ENCODE peak calls at places on chromosomes 5 and 9, in five cellular contexts. U is IMR-90, V is SK-N-SH, R is GM12878, D is K562. A is an unnamed sample.

GRCh38 chr5:56313596-56313995 is 80.5 kb upstream of the ANKRD55 start:
- DNase-seq in U (no peak), V (no peak), R (no peak), D (no peak), A (no peak)

GRCh38 chr9:103802068-103802467 is 292.0 kb upstream of the SMC2 start:
- DNase-seq in U (no peak), V (no peak), R (no peak), D (no peak), A (no peak)

GRCh38 chr5:172870261-172870806 is 36.3 kb downstream of the ERGIC1 start:
- DNase-seq in U (peak; percentile 97), V (no peak), R (no peak), D (no peak), A (no peak)

GRCh38 chr5:76710991-76711390 is 4.9 kb upstream of the F2R start:
- DNase-seq in U (peak; percentile 61), V (no peak), R (no peak), D (no peak), A (no peak)

GRCh38 chr5:43001748-43002147 is 38.4 kb downstream of the ANXA2R start:
- DNase-seq in U (no peak), V (no peak), R (no peak), D (no peak), A (no peak)

GRCh38 chr5:171710451-171711024 is 75.1 kb upstream of the SMIM23 start:
- DNase-seq in U (no peak), V (no peak), R (no peak), D (no peak), A (no peak)

GRCh38 chr9:34589656-34590375 is at the start of gene CNTFR:
- DNase-seq in U (no peak), V (peak; percentile 93), R (no peak), D (peak; percentile 63), A (no peak)

GRCh38 chr9:131020388-131020787 is 11.4 kb downstream of the LAMC3 start:
- DNase-seq in U (peak; percentile 60), V (no peak), R (no peak), D (peak; percentile 61), A (no peak)

GRCh38 chr5:65506961-65507360 is 25.2 kb upstream of the ADAMTS6 start:
- DNase-seq in U (peak; percentile 65), V (peak; percentile 33), R (no peak), D (no peak), A (no peak)

GRCh38 chr9:135216236-135216635 is 128.8 kb downstream of the OLFM1 start:
- DNase-seq in U (no peak), V (no peak), R (no peak), D (no peak), A (no peak)

GRCh38 chr9:92517046-92517445 is 18.7 kb downstream of the ECM2 start:
- DNase-seq in U (no peak), V (no peak), R (no peak), D (no peak), A (no peak)

GRCh38 chr5:139094154-139095131 is 103.7 kb downstream of the SIL1 start:
- DNase-seq in U (no peak), V (no peak), R (peak; percentile 21), D (no peak), A (no peak)

GRCh38 chr5:139092741-139093140 is 105.4 kb downstream of the SIL1 start:
- DNase-seq in U (no peak), V (no peak), R (no peak), D (no peak), A (no peak)

GRCh38 chr5:139088024-139088423 is 110.1 kb downstream of the SIL1 start:
- DNase-seq in U (peak; percentile 20), V (no peak), R (no peak), D (no peak), A (no peak)

GRCh38 chr5:139090566-139090965 is 107.6 kb downstream of the SIL1 start:
- DNase-seq in U (no peak), V (no peak), R (no peak), D (no peak), A (no peak)

GRCh38 chr5:139091439-139092156 is 106.6 kb downstream of the SIL1 start:
- DNase-seq in U (no peak), V (no peak), R (no peak), D (no peak), A (no peak)
- TF ChIP-seq CTCF in U (no peak), V (no peak), R (peak; percentile 51), D (peak; percentile 46), A (peak; percentile 32)

DNA sequence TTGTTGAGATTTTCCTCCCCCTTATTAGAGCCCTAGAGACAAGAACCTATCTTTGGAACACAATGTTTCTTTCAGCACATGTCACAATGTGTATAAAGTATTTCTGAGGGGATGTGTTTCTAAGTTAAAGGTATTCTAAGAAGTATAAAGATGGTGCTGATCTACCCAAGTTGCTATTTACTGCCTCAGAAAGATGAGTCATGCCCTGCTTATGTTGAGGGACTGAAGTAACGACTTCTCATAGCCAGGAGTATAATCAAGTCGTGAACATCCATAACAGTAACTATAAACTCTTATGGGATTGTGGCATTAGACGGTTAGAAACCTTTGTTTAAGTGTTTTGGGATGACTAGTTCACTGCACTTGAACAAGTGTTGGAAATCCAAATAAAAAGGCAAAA is 12.0 kb upstream of the TMEM252 start:
- DNase-seq in U (peak; percentile 93), V (no peak), R (no peak), D (no peak), A (no peak)
- H3K4me2 ChIP-seq in U (no peak overlapping the region), V (no peak overlapping the region), R (no peak overlapping the region), D (no peak overlapping the region), A (no peak overlapping the region)

GRCh38 chr5:77777281-77777892 is 1.2 kb upstream of the TBCA start:
- DNase-seq in U (peak; percentile 49), V (no peak), R (no peak), D (no peak), A (peak; percentile 55)
- TF ChIP-seq MXI1 in U (no peak), V (no peak), R (no peak), D (no peak), A (no peak)

DNA sequence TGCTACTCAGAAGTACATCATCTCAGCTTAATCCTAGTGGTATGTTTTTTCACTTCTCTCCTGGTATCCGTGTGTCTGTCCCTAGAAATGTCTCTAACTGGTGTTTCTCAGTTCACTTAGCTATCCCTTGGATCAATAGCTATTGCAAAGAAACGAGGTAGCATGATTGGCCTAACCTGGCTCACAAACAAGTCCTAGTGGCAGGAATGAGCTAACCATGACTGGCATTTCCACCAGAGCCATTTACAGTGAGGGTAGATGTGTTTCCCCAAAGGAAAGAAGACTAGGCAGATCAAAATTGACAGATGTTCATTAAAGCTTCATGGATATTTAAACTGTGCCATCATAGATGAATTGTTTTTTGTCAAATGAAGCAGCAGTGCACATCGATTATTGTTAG is 82.5 kb downstream of the PALM2AKAP2 start:
- DNase-seq in U (no peak), V (no peak), R (no peak), D (no peak), A (no peak)
- TF ChIP-seq CTCF in U (no peak), V (no peak), R (no peak), D (no peak), A (no peak)

GRCh38 chr9:137113385-137114159 is 961 bp downstream of the DPP7 start:
- DNase-seq in U (no peak), V (peak; percentile 76), R (no peak), D (peak; percentile 62), A (no peak)
- H3K4me2 ChIP-seq in U (peak overlapping the region; percentile 86), V (no peak overlapping the region), R (peak overlapping the region; percentile 84), D (peak overlapping the region; percentile 52), A (no peak overlapping the region)

GRCh38 chr9:80698725-80699124 is 990.6 kb downstream of the TLE1 start:
- DNase-seq in U (peak; percentile 18), V (no peak), R (no peak), D (no peak), A (no peak)
- TF ChIP-seq MXI1 in U (no peak), V (no peak), R (no peak), D (no peak), A (no peak)

DNA sequence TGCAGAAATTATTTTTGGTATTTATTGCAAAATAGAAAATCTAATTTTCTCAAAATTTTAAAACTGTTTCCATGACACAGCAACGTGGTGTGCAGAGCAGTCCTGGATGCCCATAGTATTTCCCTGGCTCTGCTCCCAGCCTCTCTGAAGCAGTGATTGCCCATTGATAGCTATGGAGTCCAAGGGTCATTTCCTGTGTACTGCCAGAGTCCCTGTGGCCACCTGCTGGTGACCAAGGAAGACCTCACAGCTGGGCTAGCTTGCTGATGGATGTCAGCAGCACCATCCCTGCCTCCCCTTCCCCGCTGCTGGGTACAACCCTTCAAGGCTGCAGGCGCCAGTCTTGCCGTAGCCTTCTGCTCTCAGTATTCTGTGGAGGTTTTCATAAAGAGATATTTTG is 184.1 kb downstream of the DIRAS2 start:
- DNase-seq in U (no peak), V (peak; percentile 51), R (no peak), D (peak; percentile 4), A (peak; percentile 78)
- TF ChIP-seq CTCF in U (no peak), V (no peak), R (no peak), D (no peak), A (peak; percentile 84)

A was measured in HepG2.